ENCODE peak calls at places on chromosomes 13 and 19, in ten cellular contexts. E, I, S, B, C, O, Q, X, V and R are unnamed samples. For H3K4me1, the result is how much of the 10 kb centered on the place peaks cover.

GRCh38 chr19:10102787-10103236 is 334 bp upstream of the ANGPTL6 start:
- DNase-seq in E (no peak), I (no peak), S (no peak), B (no peak), C (no peak), O (no peak), Q (no peak), X (no peak), V (no peak), R (no peak)

GRCh38 chr13:99446242-99446641 is 55.0 kb upstream of the TM9SF2 start:
- DNase-seq in E (no peak), I (peak), S (no peak), B (peak), C (no peak), O (no peak), Q (no peak), X (no peak), V (no peak), R (no peak)

GRCh38 chr19:30320916-30321315 is 51.3 kb upstream of the ZNF536 start:
- DNase-seq in E (no peak), I (no peak), S (no peak), B (no peak), C (no peak), O (no peak), Q (no peak), X (no peak), V (no peak), R (no peak)

GRCh38 chr13:89763011-89763410 is 1584.5 kb upstream of the MIR17HG start:
- DNase-seq in E (no peak), I (no peak), S (no peak), B (peak), C (no peak), O (no peak), Q (no peak), X (no peak), V (no peak), R (no peak)

GRCh38 chr13:27405521-27406134 is 18.8 kb upstream of the GTF3A start:
- DNase-seq in E (no peak), I (no peak), S (no peak), B (peak), C (no peak), O (no peak), Q (no peak), X (no peak), V (no peak), R (no peak)

GRCh38 chr19:41535029-41535622 is 40.8 kb upstream of the CEACAM21 start:
- DNase-seq in E (no peak), I (no peak), S (no peak), B (no peak), C (no peak), O (no peak), Q (no peak), X (no peak), V (no peak), R (no peak)

GRCh38 chr13:32019612-32020233 is 11.9 kb upstream of the FRY start:
- DNase-seq in E (no peak), I (peak), S (peak), B (peak), C (no peak), O (no peak), Q (peak), X (no peak), V (no peak), R (no peak)

GRCh38 chr13:98447130-98447529 is 129.8 kb downstream of the STK24 start:
- DNase-seq in E (no peak), I (no peak), S (no peak), B (no peak), C (no peak), O (no peak), Q (no peak), X (no peak), V (no peak), R (no peak)

GRCh38 chr13:44280461-44280860 is 93.2 kb upstream of the SERP2 start:
- DNase-seq in E (no peak), I (no peak), S (no peak), B (peak), C (no peak), O (no peak), Q (no peak), X (no peak), V (no peak), R (no peak)

GRCh38 chr13:24654741-24655140 is 25.5 kb upstream of the ATP12A start:
- DNase-seq in E (no peak), I (no peak), S (no peak), B (no peak), C (no peak), O (no peak), Q (no peak), X (no peak), V (no peak), R (no peak)

GRCh38 chr13:75326173-75327131 is 155.5 kb downstream of the TBC1D4 start:
- DNase-seq in E (no peak), I (no peak), S (no peak), B (no peak), C (no peak), O (no peak), Q (no peak), X (peak), V (no peak), R (no peak)

GRCh38 chr13:101942038-101942437 is 459.8 kb downstream of the FGF14 start:
- DNase-seq in E (no peak), I (no peak), S (peak), B (peak), C (no peak), O (no peak), Q (no peak), X (no peak), V (no peak), R (peak)

GRCh38 chr13:82833928-82834327 is 1048.3 kb downstream of the SLITRK1 start:
- DNase-seq in E (no peak), I (no peak), S (no peak), B (no peak), C (no peak), O (no peak), Q (no peak), X (no peak), V (no peak), R (no peak)

GRCh38 chr13:28753946-28754345 is 35.2 kb upstream of the SLC46A3 start:
- DNase-seq in E (no peak), I (no peak), S (no peak), B (no peak), C (no peak), O (no peak), Q (no peak), X (no peak), V (no peak), R (no peak)

GRCh38 chr19:48698046-48698445 is 2.3 kb downstream of the FUT2 start:
- DNase-seq in E (no peak), I (no peak), S (no peak), B (peak), C (no peak), O (no peak), Q (no peak), X (no peak), V (no peak), R (no peak)

GRCh38 chr19:50434525-50434924 is 1.8 kb downstream of the MYBPC2 start:
- DNase-seq in E (no peak), I (no peak), S (no peak), B (no peak), C (no peak), O (no peak), Q (no peak), X (no peak), V (no peak), R (no peak)

GRCh38 chr13:31234729-31235128 is 35.0 kb downstream of the B3GLCT start:
- DNase-seq in E (no peak), I (no peak), S (peak), B (peak), C (no peak), O (no peak), Q (peak), X (no peak), V (no peak), R (no peak)

GRCh38 chr13:30832845-30833332 is 73.2 kb upstream of the MEDAG start:
- DNase-seq in E (peak), I (peak), S (peak), B (peak), C (no peak), O (no peak), Q (no peak), X (no peak), V (peak), R (no peak)

DNA sequence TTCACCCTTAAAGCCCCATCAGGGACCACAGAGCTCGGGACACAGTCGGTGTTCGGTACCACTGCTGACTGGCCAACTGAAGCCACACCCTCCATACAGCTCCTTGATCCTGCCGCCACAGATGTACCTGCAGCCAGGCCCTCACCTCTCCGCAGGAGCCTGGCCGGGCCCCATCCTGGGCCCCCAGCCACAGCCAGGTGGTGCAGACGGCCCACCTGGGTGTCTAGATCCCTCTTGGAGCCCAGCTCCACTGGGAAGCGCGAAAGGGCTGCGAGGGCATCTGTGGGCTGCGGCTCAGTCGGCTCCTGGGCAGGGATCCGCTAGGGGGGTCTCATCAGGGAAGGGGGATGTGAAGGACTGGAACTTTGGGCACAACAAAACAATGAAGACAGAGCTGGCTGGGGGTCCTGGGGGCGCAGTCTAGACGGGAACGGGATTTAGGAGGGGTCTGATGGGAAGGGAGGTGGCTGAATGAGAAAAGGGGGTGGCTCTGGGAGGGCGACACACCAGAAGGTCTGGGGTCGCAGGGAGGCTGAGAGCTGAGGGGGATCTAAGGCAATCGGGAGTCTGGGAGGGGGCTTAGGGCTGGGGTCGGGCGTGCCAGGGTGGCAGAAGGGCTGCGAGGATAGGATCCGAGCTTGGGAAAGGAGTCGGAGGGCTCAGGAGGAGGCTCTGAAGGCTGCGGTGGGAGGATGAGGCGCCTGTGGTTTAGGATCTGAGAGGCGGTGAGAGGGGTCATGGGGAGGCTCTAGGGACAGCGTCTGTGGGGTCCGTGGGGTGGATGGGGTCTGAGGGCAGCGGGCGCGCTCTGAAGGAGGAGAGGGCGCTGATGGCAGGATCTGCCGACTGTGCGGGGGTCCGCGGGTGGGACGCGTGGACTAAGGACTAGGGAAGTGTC is 15.8 kb downstream of the PRODH2 start:
- DNase-seq in E (no peak), I (no peak), S (no peak), B (no peak), C (no peak), O (no peak), Q (no peak), X (no peak), V (no peak), R (no peak)
- H3K4me3 ChIP-seq in E (no peak), I (no peak), S (no peak), B (no peak), C (no peak), O (no peak), Q (peak), X (no peak), V (no peak), R (no peak)

DNA sequence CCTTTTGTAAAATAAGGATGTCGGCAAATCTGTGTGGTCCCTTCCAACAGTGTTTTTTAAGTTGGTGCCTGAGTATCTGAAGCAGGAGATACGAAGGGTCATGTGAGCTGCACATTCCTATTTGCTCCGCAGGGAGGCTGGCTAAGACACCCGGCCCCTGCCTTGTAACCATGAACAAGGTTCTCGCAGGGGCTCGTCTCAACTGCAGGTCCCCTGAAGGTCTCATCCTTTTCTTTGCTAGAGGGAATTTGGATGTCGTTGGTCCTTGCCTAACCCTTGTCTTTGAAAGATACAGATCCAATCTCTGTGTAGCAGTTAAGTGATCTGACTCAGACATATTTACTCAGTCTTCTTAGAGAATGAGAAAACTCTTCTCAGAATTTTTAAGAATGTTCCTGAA is 64.4 kb downstream of the LRCH1 start:
- DNase-seq in E (no peak), I (no peak), S (no peak), B (no peak), C (no peak), O (no peak), Q (no peak), X (no peak), V (no peak), R (no peak)
- H3K4me1 ChIP-seq in E (under half), I (under half), S (half or more), B (under half), C (half or more), O (under half), Q (under half), X (under half), V (under half), R (under half)

GRCh38 chr19:17688853-17689595 is 870 bp upstream of the UNC13A start:
- DNase-seq in E (no peak), I (no peak), S (no peak), B (no peak), C (no peak), O (no peak), Q (no peak), X (no peak), V (no peak), R (no peak)

GRCh38 chr19:17687857-17688784 is at the start of gene UNC13A:
- DNase-seq in E (peak), I (no peak), S (peak), B (no peak), C (no peak), O (no peak), Q (no peak), X (peak), V (peak), R (no peak)

GRCh38 chr19:17686592-17687042 is 1.5 kb downstream of the UNC13A start:
- DNase-seq in E (peak), I (peak), S (peak), B (peak), C (no peak), O (no peak), Q (no peak), X (no peak), V (peak), R (no peak)

GRCh38 chr19:17686027-17686511 is 2.1 kb downstream of the UNC13A start:
- DNase-seq in E (no peak), I (no peak), S (peak), B (no peak), C (no peak), O (no peak), Q (no peak), X (no peak), V (no peak), R (no peak)

DNA sequence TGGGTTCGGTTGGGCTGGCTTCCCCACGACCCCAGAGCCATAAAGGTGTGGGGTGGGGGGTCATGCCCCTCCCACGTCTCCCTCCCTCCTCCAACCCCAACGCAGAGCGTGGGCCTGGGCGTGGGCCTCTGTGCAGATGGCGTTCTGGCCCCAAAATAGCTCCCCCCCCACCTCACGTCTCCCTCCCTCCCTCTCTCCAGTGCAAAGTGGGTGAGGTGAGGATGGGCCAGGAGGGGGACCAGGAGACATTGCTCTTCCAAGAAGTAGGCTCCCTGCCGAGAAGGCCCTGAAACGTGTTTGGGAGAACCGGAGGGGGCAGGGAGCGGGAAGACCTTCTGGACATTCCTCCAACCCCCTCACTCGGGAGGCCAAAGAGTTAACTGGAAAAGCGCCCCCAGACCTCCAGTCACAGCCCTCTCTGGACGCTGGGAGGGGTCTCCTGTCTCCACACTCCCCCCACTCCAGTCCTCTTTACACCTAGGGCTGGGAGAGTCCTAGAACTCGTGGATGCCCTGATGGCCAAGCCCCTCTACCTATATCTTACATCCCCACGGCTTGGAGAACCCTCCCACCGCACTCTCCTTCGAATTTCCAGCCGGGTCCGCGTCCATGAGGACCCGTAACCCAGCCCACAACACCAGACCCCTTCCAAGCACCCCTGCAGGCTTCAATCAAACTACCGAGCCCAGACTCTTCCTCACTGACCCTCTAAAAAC is 855 bp downstream of the UNC13A start:
- DNase-seq in E (no peak), I (no peak), S (peak), B (no peak), C (no peak), O (no peak), Q (no peak), X (no peak), V (no peak), R (no peak)
- H3K4me3 ChIP-seq in E (peak), I (peak), S (peak), B (peak), C (no peak), O (no peak), Q (peak), X (no peak), V (no peak), R (peak)

DNA sequence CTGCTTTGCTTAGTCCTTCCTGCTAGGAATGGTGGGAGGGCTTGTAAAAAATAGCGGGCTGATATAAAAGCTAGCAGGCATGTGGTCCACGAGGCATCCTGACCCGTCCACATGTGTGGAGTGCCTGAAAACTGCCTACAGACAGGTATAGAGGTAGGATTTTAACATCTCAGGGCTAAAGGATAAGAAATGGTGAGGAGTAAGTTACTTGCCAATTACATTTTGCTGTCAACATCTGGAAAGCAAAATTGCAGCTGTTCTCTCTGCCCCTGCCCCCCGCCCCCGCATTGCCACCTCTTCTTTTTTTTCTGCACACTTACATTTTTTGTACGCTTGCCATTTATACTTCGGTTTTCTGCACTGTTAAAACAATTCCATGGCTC is 21.0 kb downstream of the NFIX start:
- DNase-seq in E (no peak), I (no peak), S (no peak), B (peak), C (no peak), O (no peak), Q (no peak), X (no peak), V (no peak), R (no peak)
- H3K4me1 ChIP-seq in E (half or more), I (under half), S (under half), B (half or more), C (half or more), O (half or more), Q (under half), X (under half), V (under half), R (half or more)

DNA sequence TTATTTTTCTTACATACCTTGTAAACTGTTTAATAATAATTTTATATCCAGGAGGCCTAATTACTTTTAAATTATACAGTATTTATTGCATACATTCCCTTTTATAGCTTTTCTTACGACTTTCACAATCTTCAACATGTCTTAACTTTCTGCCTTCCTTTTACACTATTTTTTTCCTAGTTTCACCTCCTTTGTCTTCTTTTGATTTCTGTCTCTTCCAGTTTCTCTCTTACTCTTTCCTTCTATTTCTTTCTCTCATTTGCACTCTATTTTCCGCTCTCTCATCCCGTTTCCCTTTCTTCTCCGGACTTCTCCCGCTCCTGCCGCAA is 11.5 kb downstream of the ZNF552 start:
- DNase-seq in E (no peak), I (no peak), S (no peak), B (no peak), C (no peak), O (no peak), Q (no peak), X (no peak), V (no peak), R (no peak)
- H3K4me3 ChIP-seq in E (peak), I (peak), S (no peak), B (peak), C (peak), O (peak), Q (peak), X (peak), V (peak), R (peak)

GRCh38 chr19:56759531-56759930 is 81.0 kb downstream of the PEG3 start:
- DNase-seq in E (no peak), I (no peak), S (no peak), B (no peak), C (no peak), O (no peak), Q (no peak), X (no peak), V (no peak), R (no peak)

GRCh38 chr19:56760842-56761241 is 79.7 kb downstream of the PEG3 start:
- DNase-seq in E (no peak), I (no peak), S (no peak), B (no peak), C (no peak), O (no peak), Q (no peak), X (no peak), V (no peak), R (no peak)

GRCh38 chr19:56764296-56764695 is 76.2 kb downstream of the PEG3 start:
- DNase-seq in E (no peak), I (no peak), S (no peak), B (peak), C (no peak), O (no peak), Q (no peak), X (no peak), V (no peak), R (no peak)

GRCh38 chr19:56769650-56770049 is 70.9 kb downstream of the PEG3 start:
- DNase-seq in E (no peak), I (no peak), S (no peak), B (no peak), C (no peak), O (no peak), Q (no peak), X (no peak), V (no peak), R (no peak)

GRCh38 chr19:56765107-56765506 is 75.4 kb downstream of the PEG3 start:
- DNase-seq in E (peak), I (no peak), S (no peak), B (no peak), C (peak), O (no peak), Q (no peak), X (peak), V (peak), R (no peak)
- H3K4me1 ChIP-seq in E (under half), I (under half), S (under half), B (under half), C (under half), O (under half), Q (under half), X (under half), V (under half), R (under half)